ENCODE peak calls at places on chromosomes 3 and 15, in nine cellular contexts. V is NCI-H1092 treated with DMSO at 0.1 percent for 48 hours; Q is NCI-H1105; E is epithelial cell of esophagus; C is naive thymus-derived CD8-positive, alpha-beta T cell; J is HFFc6; R is skeletal muscle cell; U is iPS DF 6.9; X is fibroblast of mammary gland. M is an unnamed sample.

GRCh38 chr15:75578206-75578947 is 738 bp downstream of the PTPN9 start:
- DNase-seq in V (no peak), Q (peak; percentile 7), E (peak; percentile 29), C (no peak), J (no peak), R (no peak), U (no peak), X (no peak), M (no peak)

GRCh38 chr3:58661836-58662235 is 4.7 kb downstream of the FAM3D start:
- DNase-seq in V (no peak), Q (no peak), E (no peak), C (no peak), J (no peak), R (no peak), U (no peak), X (no peak), M (no peak)

GRCh38 chr15:75532413-75533250 is 46.5 kb downstream of the PTPN9 start:
- DNase-seq in V (no peak), Q (no peak), E (peak; percentile 66), C (no peak), J (peak; percentile 54), R (peak; percentile 58), U (peak; percentile 33), X (peak; percentile 92), M (no peak)

GRCh38 chr3:108130705-108131104 is 39.9 kb upstream of the CD47 start:
- DNase-seq in V (no peak), Q (no peak), E (peak; percentile 79), C (no peak), J (peak; percentile 30), R (no peak), U (no peak), X (peak; percentile 54), M (no peak)

GRCh38 chr15:27017168-27017809 is 46.3 kb downstream of the GABRG3 start:
- DNase-seq in V (peak; percentile 79), Q (peak; percentile 20), E (peak; percentile 38), C (no peak), J (peak; percentile 59), R (peak; percentile 6), U (peak; percentile 73), X (peak; percentile 46), M (peak; percentile 12)

GRCh38 chr3:30289324-30289723 is 317.1 kb upstream of the TGFBR2 start:
- DNase-seq in V (no peak), Q (no peak), E (peak; percentile 44), C (no peak), J (no peak), R (no peak), U (no peak), X (peak; percentile 44), M (no peak)

GRCh38 chr15:31332020-31332680 is 5.5 kb downstream of the KLF13 start:
- DNase-seq in V (no peak), Q (no peak), E (no peak), C (no peak), J (no peak), R (no peak), U (no peak), X (no peak), M (no peak)

GRCh38 chr3:126394179-126394976 is at the start of gene CFAP100:
- DNase-seq in V (peak; percentile 57), Q (peak; percentile 8), E (peak; percentile 22), C (no peak), J (no peak), R (no peak), U (peak; percentile 52), X (peak; percentile 35), M (no peak)

GRCh38 chr3:38598791-38599190 is 50.7 kb downstream of the SCN5A start:
- DNase-seq in V (no peak), Q (no peak), E (no peak), C (peak; percentile 54), J (no peak), R (no peak), U (no peak), X (no peak), M (no peak)

GRCh38 chr15:38691951-38692788 is 127.6 kb upstream of the RASGRP1 start:
- DNase-seq in V (no peak), Q (no peak), E (peak; percentile 65), C (no peak), J (no peak), R (no peak), U (no peak), X (no peak), M (no peak)

GRCh38 chr3:108472011-108472591 is 38.3 kb downstream of the MYH15 start:
- DNase-seq in V (no peak), Q (no peak), E (peak; percentile 91), C (no peak), J (peak; percentile 91), R (peak; percentile 87), U (no peak), X (peak; percentile 97), M (peak; percentile 18)

GRCh38 chr15:25331860-25332259 is 107.0 kb downstream of the UBE3A start:
- DNase-seq in V (no peak), Q (no peak), E (no peak), C (no peak), J (no peak), R (no peak), U (no peak), X (no peak), M (no peak)

GRCh38 chr3:111923095-111923771 is 55.6 kb upstream of the ABHD10 start:
- DNase-seq in V (no peak), Q (no peak), E (peak; percentile 68), C (no peak), J (no peak), R (no peak), U (no peak), X (no peak), M (no peak)

GRCh38 chr15:68634122-68634482 is 55.3 kb downstream of the CORO2B start:
- DNase-seq in V (no peak), Q (no peak), E (no peak), C (no peak), J (no peak), R (no peak), U (no peak), X (no peak), M (no peak)

GRCh38 chr3:40691598-40691905 is 166.8 kb downstream of the ZNF621 start:
- DNase-seq in V (peak; percentile 38), Q (no peak), E (no peak), C (no peak), J (no peak), R (no peak), U (no peak), X (peak; percentile 6), M (no peak)

GRCh38 chr15:69666441-69666882 is 213.8 kb downstream of the RPLP1 start:
- DNase-seq in V (no peak), Q (no peak), E (no peak), C (no peak), J (peak; percentile 13), R (peak; percentile 36), U (no peak), X (peak; percentile 49), M (peak; percentile 51)

GRCh38 chr15:73870700-73871408 is 2.5 kb upstream of the TBC1D21 start:
- DNase-seq in V (peak; percentile 4), Q (no peak), E (peak; percentile 20), C (peak; percentile 10), J (no peak), R (peak; percentile 7), U (no peak), X (peak; percentile 42), M (no peak)

GRCh38 chr15:22954798-22955543 is 25.2 kb downstream of the CYFIP1 start:
- DNase-seq in V (no peak), Q (no peak), E (peak; percentile 41), C (no peak), J (no peak), R (no peak), U (no peak), X (no peak), M (no peak)

GRCh38 chr15:61750271-61751084 is 309.8 kb downstream of the VPS13C start:
- DNase-seq in V (no peak), Q (no peak), E (peak; percentile 60), C (no peak), J (no peak), R (no peak), U (no peak), X (no peak), M (no peak)

GRCh38 chr3:17602126-17602525 is 140.3 kb downstream of the TBC1D5 start:
- DNase-seq in V (no peak), Q (no peak), E (peak; percentile 84), C (no peak), J (peak; percentile 5), R (no peak), U (no peak), X (peak; percentile 5), M (no peak)

GRCh38 chr3:51340989-51341636 is 44.0 kb upstream of the MANF start:
- DNase-seq in V (no peak), Q (no peak), E (peak; percentile 8), C (no peak), J (peak; percentile 1), R (no peak), U (no peak), X (peak; percentile 33), M (no peak)

GRCh38 chr15:49200347-49200746 is 30.3 kb downstream of the GALK2 start:
- DNase-seq in V (no peak), Q (no peak), E (no peak), C (no peak), J (no peak), R (no peak), U (no peak), X (no peak), M (no peak)